ENCODE peak calls at places on chromosome 19, in six cellular contexts. One of them, this sample, is unnamed.

GRCh38 chr19:4584670-4585460 is 25.4 kb upstream of the SEMA6B start:
- DNase-seq in nephron progenitor cell: peak
- DNase-seq in heart right ventricle: no peak
- DNase-seq in stimulated activated CD4-positive, alpha-beta T cell treated with anti-CD3 and anti-CD28 coated beads, Interleukin-12 subunit alpha, Interleukin-12 subunit beta, amount 100 ng/mL, for 4 hours: no peak
- DNase-seq in CD4-positive, alpha-beta T cell: no peak
- DNase-seq in HFFc6: no peak
- DNase-seq in this sample: no peak

GRCh38 chr19:15122331-15123030 is 15.3 kb downstream of the SYDE1 start:
- DNase-seq in HFFc6: no peak
- DNase-seq in heart right ventricle: no peak
- DNase-seq in stimulated activated CD4-positive, alpha-beta T cell treated with anti-CD3 and anti-CD28 coated beads, Interleukin-12 subunit alpha, Interleukin-12 subunit beta, amount 100 ng/mL, for 4 hours: no peak
- DNase-seq in nephron progenitor cell: no peak
- DNase-seq in CD4-positive, alpha-beta T cell: no peak
- DNase-seq in this sample: no peak

GRCh38 chr19:53365899-53366493 is 491 bp downstream of the ZNF525 start:
- DNase-seq in stimulated activated CD4-positive, alpha-beta T cell treated with anti-CD3 and anti-CD28 coated beads, Interleukin-12 subunit alpha, Interleukin-12 subunit beta, amount 100 ng/mL, for 4 hours: peak
- DNase-seq in CD4-positive, alpha-beta T cell: no peak
- DNase-seq in HFFc6: peak
- DNase-seq in heart right ventricle: no peak
- DNase-seq in nephron progenitor cell: peak
- DNase-seq in this sample: no peak

GRCh38 chr19:8571006-8571411 is 6.2 kb downstream of the MYO1F start:
- DNase-seq in heart right ventricle: peak
- DNase-seq in stimulated activated CD4-positive, alpha-beta T cell treated with anti-CD3 and anti-CD28 coated beads, Interleukin-12 subunit alpha, Interleukin-12 subunit beta, amount 100 ng/mL, for 4 hours: no peak
- DNase-seq in CD4-positive, alpha-beta T cell: peak
- DNase-seq in nephron progenitor cell: no peak
- DNase-seq in HFFc6: peak
- DNase-seq in this sample: no peak

GRCh38 chr19:18995804-18996241 is 37.5 kb downstream of the SUGP2 start:
- DNase-seq in nephron progenitor cell: peak
- DNase-seq in heart right ventricle: peak
- DNase-seq in CD4-positive, alpha-beta T cell: no peak
- DNase-seq in HFFc6: peak
- DNase-seq in stimulated activated CD4-positive, alpha-beta T cell treated with anti-CD3 and anti-CD28 coated beads, Interleukin-12 subunit alpha, Interleukin-12 subunit beta, amount 100 ng/mL, for 4 hours: no peak
- DNase-seq in this sample: peak

GRCh38 chr19:2527171-2527570 is 51.2 kb downstream of the GADD45B start:
- DNase-seq in CD4-positive, alpha-beta T cell: no peak
- DNase-seq in heart right ventricle: no peak
- DNase-seq in stimulated activated CD4-positive, alpha-beta T cell treated with anti-CD3 and anti-CD28 coated beads, Interleukin-12 subunit alpha, Interleukin-12 subunit beta, amount 100 ng/mL, for 4 hours: no peak
- DNase-seq in nephron progenitor cell: no peak
- DNase-seq in HFFc6: no peak
- DNase-seq in this sample: no peak

GRCh38 chr19:38684862-38685665 is 37.6 kb downstream of the ACTN4 start:
- DNase-seq in heart right ventricle: no peak
- DNase-seq in HFFc6: no peak
- DNase-seq in CD4-positive, alpha-beta T cell: no peak
- DNase-seq in nephron progenitor cell: no peak
- DNase-seq in stimulated activated CD4-positive, alpha-beta T cell treated with anti-CD3 and anti-CD28 coated beads, Interleukin-12 subunit alpha, Interleukin-12 subunit beta, amount 100 ng/mL, for 4 hours: no peak
- DNase-seq in this sample: no peak

GRCh38 chr19:56355517-56355916 is 37.8 kb downstream of the ZNF582 start:
- DNase-seq in heart right ventricle: no peak
- DNase-seq in CD4-positive, alpha-beta T cell: no peak
- DNase-seq in HFFc6: no peak
- DNase-seq in stimulated activated CD4-positive, alpha-beta T cell treated with anti-CD3 and anti-CD28 coated beads, Interleukin-12 subunit alpha, Interleukin-12 subunit beta, amount 100 ng/mL, for 4 hours: no peak
- DNase-seq in nephron progenitor cell: no peak
- DNase-seq in this sample: no peak

GRCh38 chr19:56966697-56967299 is 126.3 kb upstream of the PEG3 start:
- DNase-seq in CD4-positive, alpha-beta T cell: no peak
- DNase-seq in stimulated activated CD4-positive, alpha-beta T cell treated with anti-CD3 and anti-CD28 coated beads, Interleukin-12 subunit alpha, Interleukin-12 subunit beta, amount 100 ng/mL, for 4 hours: no peak
- DNase-seq in heart right ventricle: no peak
- DNase-seq in HFFc6: no peak
- DNase-seq in nephron progenitor cell: no peak
- DNase-seq in this sample: no peak

GRCh38 chr19:43564800-43565199 is 10.5 kb downstream of the XRCC1 start:
- DNase-seq in stimulated activated CD4-positive, alpha-beta T cell treated with anti-CD3 and anti-CD28 coated beads, Interleukin-12 subunit alpha, Interleukin-12 subunit beta, amount 100 ng/mL, for 4 hours: no peak
- DNase-seq in nephron progenitor cell: no peak
- DNase-seq in CD4-positive, alpha-beta T cell: no peak
- DNase-seq in heart right ventricle: no peak
- DNase-seq in HFFc6: no peak
- DNase-seq in this sample: no peak

This sample was measured in stimulated activated naive B cell treated with anti-CD40 and anti-IgM and Interleukin-4, amounts not matched to agents 10 μg/mL and 1 μg/mL and 100 μg/mL, for 72 hours.